ENCODE peak calls at places on chromosomes 16 and 17, in nine cellular contexts. P is IMR-90; Z is astrocyte of the cerebellum; V is esophagus squamous epithelium; H is HFF-Myc; Q is CD8-positive, alpha-beta T cell; Y is SK-N-SH; C is glutamatergic neuron; J is retinal pigment epithelial cell. F is an unnamed sample.

GRCh38 chr16:57194512-57194911 is 8.4 kb downstream of the RSPRY1 start:
- DNase-seq in Y (peak; percentile 25), Z (peak; percentile 83), J (peak; percentile 69), C (no peak), H (peak; percentile 70), Q (no peak), V (no peak), P (peak; percentile 94), F (peak; percentile 90)

GRCh38 chr17:13540546-13540945 is 61.2 kb downstream of the HS3ST3A1 start:
- DNase-seq in H (no peak), Z (peak; percentile 51), P (no peak), J (no peak), Y (no peak), Q (no peak), C (no peak), V (no peak), F (no peak)

GRCh38 chr16:58652741-58653140 is 23.1 kb upstream of the CNOT1 start:
- DNase-seq in H (no peak), P (peak; percentile 60), Z (no peak), J (no peak), Y (peak; percentile 77), Q (no peak), V (no peak), C (peak; percentile 29), F (peak; percentile 16)

GRCh38 chr17:29577778-29578211 is 9.3 kb downstream of the TP53I13 start:
- DNase-seq in C (peak; percentile 13), H (no peak), J (no peak), V (no peak), Q (no peak), P (peak; percentile 12), Y (no peak), Z (no peak), F (no peak)

GRCh38 chr17:31314788-31315105 is 893 bp upstream of the EVI2B start:
- DNase-seq in P (no peak), H (no peak), C (no peak), Z (no peak), J (no peak), Y (no peak), V (no peak), Q (no peak), F (no peak)

GRCh38 chr17:53628011-53628410 is 194.7 kb upstream of the KIF2B start:
- DNase-seq in P (peak; percentile 61), J (peak; percentile 34), V (no peak), C (no peak), Q (no peak), Y (no peak), H (no peak), Z (peak; percentile 38), F (peak; percentile 56)

GRCh38 chr16:58114827-58115825 is 14.1 kb downstream of the CFAP20 start:
- DNase-seq in J (no peak), C (no peak), Z (no peak), H (no peak), V (no peak), P (peak; percentile 89), Y (peak; percentile 68), Q (no peak), F (no peak)

GRCh38 chr16:70553645-70554044 is 30.0 kb downstream of the SF3B3 start:
- DNase-seq in P (peak; percentile 94), C (no peak), Z (peak; percentile 53), J (no peak), Y (no peak), Q (no peak), V (no peak), H (no peak), F (peak; percentile 44)

GRCh38 chr17:29136998-29137730 is 43.0 kb downstream of the MYO18A start:
- DNase-seq in V (no peak), J (no peak), Y (no peak), H (no peak), P (peak; percentile 79), Z (no peak), C (no peak), Q (no peak), F (peak; percentile 74)

GRCh38 chr16:53605979-53606378 is 97.7 kb downstream of the RPGRIP1L start:
- DNase-seq in H (no peak), Z (no peak), C (no peak), V (no peak), P (no peak), J (no peak), Y (no peak), Q (no peak), F (no peak)

GRCh38 chr17:72338847-72339790 is 218.3 kb downstream of the SOX9 start:
- DNase-seq in Z (peak; percentile 90), Y (peak; percentile 49), P (peak; percentile 97), V (no peak), H (peak; percentile 66), C (no peak), Q (no peak), J (peak; percentile 76), F (peak; percentile 71)

GRCh38 chr17:36661047-36661666 is 59.8 kb downstream of the MRM1 start:
- DNase-seq in Z (no peak), Y (peak; percentile 72), H (no peak), C (peak; percentile 41), J (no peak), P (no peak), Q (no peak), V (no peak), F (no peak)

GRCh38 chr16:21566891-21567414 is 32.4 kb upstream of the METTL9 start:
- DNase-seq in V (no peak), P (no peak), Z (no peak), J (no peak), H (no peak), Y (no peak), C (no peak), Q (peak; percentile 47), F (no peak)

GRCh38 chr17:44200478-44201155 is 933 bp upstream of the ATXN7L3 start:
- DNase-seq in H (no peak), P (no peak), C (peak; percentile 71), Y (no peak), V (no peak), J (no peak), Z (no peak), Q (no peak), F (no peak)

GRCh38 chr16:82197540-82198240 is 27.7 kb upstream of the MPHOSPH6 start:
- DNase-seq in Q (no peak), Z (no peak), Y (no peak), V (no peak), H (no peak), P (no peak), J (no peak), C (no peak), F (peak; percentile 96)

GRCh38 chr17:81843713-81844326 is 9.0 kb upstream of the PPP1R27 start:
- DNase-seq in P (no peak), Q (no peak), Z (no peak), J (no peak), H (no peak), Y (no peak), C (no peak), V (no peak), F (no peak)

GRCh38 chr17:16239931-16240330 is 22.9 kb downstream of the PIGL start:
- DNase-seq in H (no peak), J (no peak), Q (no peak), V (no peak), P (no peak), C (no peak), Z (no peak), Y (no peak), F (no peak)

GRCh38 chr17:34894971-34895370 is 66.3 kb downstream of the CCT6B start:
- DNase-seq in J (no peak), C (no peak), H (no peak), Z (no peak), Y (no peak), Q (no peak), V (no peak), P (no peak), F (no peak)

GRCh38 chr17:61026818-61027217 is 349.2 kb downstream of the BCAS3 start:
- DNase-seq in Q (no peak), C (no peak), J (no peak), Z (no peak), H (no peak), Y (no peak), V (no peak), P (no peak), F (no peak)

GRCh38 chr17:75634376-75634740 is 1.1 kb downstream of the SMIM5 start:
- DNase-seq in P (no peak), H (no peak), J (no peak), Z (no peak), C (peak; percentile 49), Q (no peak), Y (peak; percentile 41), V (no peak), F (no peak)

GRCh38 chr17:75634754-75635609 is 1.7 kb downstream of the SMIM5 start:
- DNase-seq in Y (no peak), J (no peak), C (peak; percentile 26), P (no peak), H (no peak), Q (no peak), Z (no peak), V (no peak), F (no peak)

GRCh38 chr17:75636381-75637142 is 3.3 kb downstream of the SMIM5 start:
- DNase-seq in H (no peak), V (no peak), J (no peak), Q (no peak), P (no peak), C (peak; percentile 29), Y (no peak), Z (no peak), F (no peak)

GRCh38 chr17:75637143-75637538 is 3.9 kb downstream of the SMIM5 start:
- DNase-seq in Z (no peak), Q (no peak), C (peak; percentile 10), Y (no peak), J (no peak), P (no peak), V (no peak), H (no peak), F (no peak)

GRCh38 chr17:75635610-75636202 is 2.5 kb downstream of the SMIM5 start:
- DNase-seq in P (no peak), C (peak; percentile 17), V (no peak), Q (no peak), H (no peak), J (no peak), Z (no peak), Y (no peak), F (no peak)
- TF ChIP-seq CTCF in P (no peak), C (no peak), V (no peak), Q (no peak), H (no peak), J (no peak), Z (no peak), Y (no peak), F (no peak)

GRCh38 chr17:17666111-17666714 is 15.0 kb upstream of the RAI1 start:
- DNase-seq in Z (no peak), Y (no peak), V (no peak), H (no peak), Q (no peak), J (no peak), C (no peak), P (peak; percentile 82), F (peak; percentile 90)
- TF ChIP-seq CTCF in Z (no peak), Y (no peak), V (no peak), H (no peak), Q (no peak), J (no peak), C (no peak), P (no peak), F (peak; percentile 31)

GRCh38 chr16:64469906-64470702 is 651.8 kb downstream of the CDH11 start:
- DNase-seq in Y (no peak), C (no peak), Q (no peak), V (no peak), J (no peak), Z (no peak), H (no peak), P (no peak), F (peak; percentile 73)
- TF ChIP-seq CTCF in Y (peak; percentile 27), C (no peak), Q (no peak), V (no peak), J (peak; percentile 8), Z (peak; percentile 11), H (no peak), P (peak; percentile 20), F (peak; percentile 17)

GRCh38 chr16:83200005-83200779 is 573.4 kb downstream of the CDH13 start:
- DNase-seq in V (no peak), H (no peak), C (no peak), Q (no peak), J (no peak), Z (no peak), Y (no peak), P (peak; percentile 22), F (peak; percentile 85)
- TF ChIP-seq CTCF in V (no peak), H (no peak), C (no peak), Q (no peak), J (peak; percentile 35), Z (no peak), Y (peak; percentile 48), P (no peak), F (no peak)